ENCODE peak calls at places on chromosome 14, in eight cellular contexts. One of them, this sample, is unnamed.

GRCh38 chr14:39276579-39277114 is 42.9 kb downstream of the MIA2 start:
- DNase-seq in lower leg skin: no peak
- DNase-seq in vagina: no peak
- DNase-seq in transverse colon: no peak
- DNase-seq in adrenal gland: no peak
- DNase-seq in heart left ventricle: no peak
- DNase-seq in stomach: no peak
- DNase-seq in GM12891: no peak
- DNase-seq in this sample: no peak

GRCh38 chr14:32028599-32028998 is 48.5 kb upstream of the ARHGAP5 start:
- DNase-seq in heart left ventricle: no peak
- DNase-seq in lower leg skin: no peak
- DNase-seq in stomach: no peak
- DNase-seq in transverse colon: no peak
- DNase-seq in GM12891: no peak
- DNase-seq in vagina: no peak
- DNase-seq in adrenal gland: no peak
- DNase-seq in this sample: no peak

GRCh38 chr14:92447416-92448197 is 66.0 kb upstream of the RIN3 start:
- DNase-seq in heart left ventricle: no peak
- DNase-seq in adrenal gland: no peak
- DNase-seq in transverse colon: no peak
- DNase-seq in lower leg skin: no peak
- DNase-seq in stomach: no peak
- DNase-seq in GM12891: no peak
- DNase-seq in vagina: no peak
- DNase-seq in this sample: no peak

GRCh38 chr14:98926151-98926550 is 345.8 kb downstream of the BCL11B start:
- DNase-seq in stomach: no peak
- DNase-seq in heart left ventricle: no peak
- DNase-seq in lower leg skin: peak
- DNase-seq in GM12891: no peak
- DNase-seq in vagina: no peak
- DNase-seq in adrenal gland: no peak
- DNase-seq in transverse colon: no peak
- DNase-seq in this sample: no peak

GRCh38 chr14:52031781-52032180 is 37.1 kb downstream of the NID2 start:
- DNase-seq in lower leg skin: no peak
- DNase-seq in transverse colon: no peak
- DNase-seq in adrenal gland: peak
- DNase-seq in GM12891: no peak
- DNase-seq in vagina: no peak
- DNase-seq in heart left ventricle: peak
- DNase-seq in stomach: no peak
- DNase-seq in this sample: peak

GRCh38 chr14:99320621-99321235 is 48.7 kb upstream of the BCL11B start:
- DNase-seq in stomach: no peak
- DNase-seq in adrenal gland: no peak
- DNase-seq in GM12891: no peak
- DNase-seq in vagina: no peak
- DNase-seq in transverse colon: no peak
- DNase-seq in lower leg skin: no peak
- DNase-seq in heart left ventricle: no peak
- DNase-seq in this sample: no peak

GRCh38 chr14:85468815-85469214 is 61.1 kb upstream of the FLRT2 start:
- DNase-seq in adrenal gland: no peak
- DNase-seq in vagina: no peak
- DNase-seq in transverse colon: no peak
- DNase-seq in lower leg skin: no peak
- DNase-seq in stomach: no peak
- DNase-seq in heart left ventricle: no peak
- DNase-seq in GM12891: no peak
- DNase-seq in this sample: no peak

GRCh38 chr14:72850360-72850759 is 43.5 kb downstream of the DPF3 start:
- DNase-seq in vagina: no peak
- DNase-seq in stomach: no peak
- DNase-seq in GM12891: no peak
- DNase-seq in adrenal gland: no peak
- DNase-seq in heart left ventricle: no peak
- DNase-seq in transverse colon: peak
- DNase-seq in lower leg skin: no peak
- DNase-seq in this sample: no peak

GRCh38 chr14:73663548-73664212 is 18.9 kb downstream of the DNAL1 start:
- DNase-seq in heart left ventricle: no peak
- DNase-seq in transverse colon: no peak
- DNase-seq in lower leg skin: no peak
- DNase-seq in adrenal gland: no peak
- DNase-seq in vagina: no peak
- DNase-seq in stomach: no peak
- DNase-seq in GM12891: no peak
- DNase-seq in this sample: no peak

GRCh38 chr14:95392841-95393240 is 73.1 kb upstream of the CLMN start:
- DNase-seq in lower leg skin: no peak
- DNase-seq in adrenal gland: no peak
- DNase-seq in transverse colon: no peak
- DNase-seq in GM12891: no peak
- DNase-seq in vagina: no peak
- DNase-seq in heart left ventricle: no peak
- DNase-seq in stomach: no peak
- DNase-seq in this sample: no peak

DNA sequence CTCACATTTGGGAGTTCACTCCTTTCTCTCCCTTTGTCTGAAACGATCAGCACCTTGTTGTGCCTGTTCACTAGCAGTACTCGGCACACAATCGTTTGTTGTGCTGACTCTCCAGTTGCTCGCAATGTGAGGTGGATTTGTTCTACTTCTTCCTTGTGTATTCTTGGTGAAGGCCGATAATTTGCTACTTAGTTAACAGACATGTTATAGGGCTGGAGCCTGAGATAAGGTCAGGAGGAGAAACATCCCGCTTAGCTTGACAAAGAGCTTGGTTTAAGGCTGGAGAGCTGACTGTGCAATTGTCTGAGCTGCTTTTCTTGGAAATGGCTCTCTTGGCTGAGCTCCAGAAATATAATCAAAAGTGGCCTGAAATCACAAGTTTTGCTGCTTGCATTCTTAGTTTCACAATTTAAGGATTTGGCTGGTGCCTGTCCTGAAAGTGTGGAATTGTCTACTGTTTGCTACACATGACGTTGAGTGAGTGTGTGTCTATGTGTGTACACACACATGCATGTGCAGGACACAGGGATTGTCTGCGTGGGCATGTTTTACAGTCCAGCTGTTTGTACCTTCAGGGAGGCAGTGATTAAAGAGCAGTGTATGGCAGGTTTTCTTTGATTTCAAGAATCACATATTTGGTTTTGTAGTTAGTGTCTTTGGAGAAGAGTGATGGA is 77.7 kb downstream of the ARF6 start:
- DNase-seq in adrenal gland: peak
- DNase-seq in vagina: no peak
- DNase-seq in heart left ventricle: no peak
- DNase-seq in lower leg skin: no peak
- DNase-seq in GM12891: no peak
- DNase-seq in transverse colon: no peak
- DNase-seq in stomach: peak
- DNase-seq in this sample: no peak
- TF ChIP-seq POLR2A in adrenal gland: no peak
- TF ChIP-seq POLR2A in vagina: no peak
- TF ChIP-seq POLR2A in heart left ventricle: no peak
- TF ChIP-seq POLR2A in lower leg skin: no peak
- TF ChIP-seq POLR2A in GM12891: no peak
- TF ChIP-seq POLR2A in transverse colon: no peak
- TF ChIP-seq POLR2A in stomach: no peak
- TF ChIP-seq POLR2A in this sample: no peak

GRCh38 chr14:88007608-88008007 is 2.7 kb downstream of the GPR65 start:
- DNase-seq in stomach: no peak
- DNase-seq in GM12891: no peak
- DNase-seq in adrenal gland: no peak
- DNase-seq in heart left ventricle: no peak
- DNase-seq in lower leg skin: no peak
- DNase-seq in transverse colon: no peak
- DNase-seq in vagina: no peak
- DNase-seq in this sample: no peak

GRCh38 chr14:88005978-88006851 is 1.3 kb downstream of the GPR65 start:
- DNase-seq in adrenal gland: peak
- DNase-seq in vagina: no peak
- DNase-seq in lower leg skin: no peak
- DNase-seq in GM12891: no peak
- DNase-seq in transverse colon: peak
- DNase-seq in stomach: no peak
- DNase-seq in heart left ventricle: no peak
- DNase-seq in this sample: no peak

GRCh38 chr14:88002421-88002820 is 2.5 kb upstream of the GPR65 start:
- DNase-seq in vagina: no peak
- DNase-seq in adrenal gland: no peak
- DNase-seq in stomach: no peak
- DNase-seq in lower leg skin: no peak
- DNase-seq in GM12891: no peak
- DNase-seq in transverse colon: no peak
- DNase-seq in heart left ventricle: no peak
- DNase-seq in this sample: no peak

GRCh38 chr14:88004637-88005036 is 298 bp upstream of the GPR65 start:
- DNase-seq in stomach: no peak
- DNase-seq in adrenal gland: no peak
- DNase-seq in transverse colon: no peak
- DNase-seq in heart left ventricle: no peak
- DNase-seq in vagina: no peak
- DNase-seq in lower leg skin: no peak
- DNase-seq in GM12891: no peak
- DNase-seq in this sample: no peak

DNA sequence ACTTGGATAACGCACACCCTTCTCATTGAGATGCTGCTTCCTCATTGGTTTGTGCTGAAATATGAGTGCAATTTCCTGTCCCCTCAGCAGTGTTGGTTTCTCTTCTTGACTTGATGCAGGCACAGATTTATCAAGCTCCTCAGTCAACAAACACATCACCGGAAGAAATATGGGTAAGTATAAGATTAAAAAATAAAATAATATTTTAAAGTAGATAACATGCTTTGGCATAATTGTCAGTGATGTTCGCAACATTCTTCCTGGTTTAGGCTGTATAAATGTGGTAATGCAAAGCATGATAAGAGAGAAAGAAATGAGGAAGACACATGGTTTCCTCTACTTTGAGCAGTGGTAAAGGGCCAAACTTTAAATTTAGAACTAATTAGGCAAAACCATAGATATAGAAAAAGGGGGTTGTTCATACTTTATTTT is at the start of gene GPR65:
- DNase-seq in heart left ventricle: no peak
- DNase-seq in vagina: no peak
- DNase-seq in lower leg skin: no peak
- DNase-seq in adrenal gland: no peak
- DNase-seq in transverse colon: no peak
- DNase-seq in GM12891: no peak
- DNase-seq in stomach: no peak
- DNase-seq in this sample: no peak
- TF ChIP-seq POLR2A in heart left ventricle: no peak
- TF ChIP-seq POLR2A in vagina: no peak
- TF ChIP-seq POLR2A in lower leg skin: no peak
- TF ChIP-seq POLR2A in adrenal gland: no peak
- TF ChIP-seq POLR2A in transverse colon: peak
- TF ChIP-seq POLR2A in GM12891: peak
- TF ChIP-seq POLR2A in stomach: no peak
- TF ChIP-seq POLR2A in this sample: no peak

DNA sequence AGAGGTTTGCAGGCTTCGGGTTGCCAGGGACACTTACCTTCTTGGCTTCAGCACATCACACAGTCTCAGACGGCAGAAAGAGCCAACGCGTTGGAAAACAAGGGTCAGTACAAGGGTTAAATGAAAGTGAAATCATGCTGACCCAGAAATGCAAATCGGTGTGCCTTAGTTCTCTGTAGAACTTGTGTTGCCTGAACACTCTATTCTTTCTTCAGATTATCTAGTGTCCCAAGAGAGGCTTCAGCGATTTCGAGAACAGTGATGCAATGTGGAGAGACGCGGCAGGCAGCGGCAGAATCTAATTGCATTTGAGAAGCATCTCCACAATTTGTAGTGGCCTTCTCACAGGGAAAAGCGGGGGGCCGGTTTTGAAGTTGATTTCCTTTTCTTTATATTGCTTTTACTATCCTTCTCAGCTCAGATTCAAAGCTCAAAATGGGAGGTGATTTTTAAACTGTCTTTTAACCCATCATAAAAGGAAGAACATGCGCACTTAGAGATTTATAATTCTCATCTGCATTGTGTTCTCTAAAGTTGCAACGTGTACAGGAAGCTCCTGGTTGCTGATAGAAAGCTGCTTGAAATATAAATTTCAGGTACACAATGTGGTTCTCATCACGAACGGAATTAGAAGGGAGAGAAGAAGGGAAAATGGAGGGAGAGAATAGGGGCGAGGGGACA is 67.8 kb upstream of the EGLN3 start:
- DNase-seq in vagina: no peak
- DNase-seq in heart left ventricle: peak
- DNase-seq in adrenal gland: no peak
- DNase-seq in stomach: no peak
- DNase-seq in lower leg skin: peak
- DNase-seq in GM12891: no peak
- DNase-seq in transverse colon: no peak
- DNase-seq in this sample: peak
- TF ChIP-seq POLR2A in vagina: no peak
- TF ChIP-seq POLR2A in heart left ventricle: no peak
- TF ChIP-seq POLR2A in adrenal gland: no peak
- TF ChIP-seq POLR2A in stomach: no peak
- TF ChIP-seq POLR2A in lower leg skin: no peak
- TF ChIP-seq POLR2A in GM12891: no peak
- TF ChIP-seq POLR2A in transverse colon: no peak
- TF ChIP-seq POLR2A in this sample: no peak

GRCh38 chr14:106044949-106045596 is 518.7 kb downstream of the TMEM121 start:
- DNase-seq in vagina: no peak
- DNase-seq in heart left ventricle: no peak
- DNase-seq in stomach: peak
- DNase-seq in lower leg skin: no peak
- DNase-seq in adrenal gland: peak
- DNase-seq in GM12891: peak
- DNase-seq in transverse colon: peak
- DNase-seq in this sample: no peak
- TF ChIP-seq POLR2A in vagina: no peak
- TF ChIP-seq POLR2A in heart left ventricle: no peak
- TF ChIP-seq POLR2A in stomach: no peak
- TF ChIP-seq POLR2A in lower leg skin: no peak
- TF ChIP-seq POLR2A in adrenal gland: no peak
- TF ChIP-seq POLR2A in GM12891: no peak
- TF ChIP-seq POLR2A in transverse colon: no peak
- TF ChIP-seq POLR2A in this sample: no peak

This sample was measured in uterus.